ENCODE peak calls at places on chromosomes 7 and 10, in nine cellular contexts. Y, J, P, F, Q, U, W, M and N are unnamed samples.

GRCh38 chr7:95646350-95646749 is 50.0 kb upstream of the PDK4 start:
- DNase-seq in Y (no peak), J (no peak), P (no peak), F (no peak), Q (no peak), U (no peak), W (no peak), M (no peak), N (no peak)

GRCh38 chr10:7945469-7946187 is 108.9 kb upstream of the GATA3 start:
- DNase-seq in Y (no peak), J (peak), P (no peak), F (no peak), Q (no peak), U (no peak), W (no peak), M (no peak), N (no peak)

GRCh38 chr7:127239814-127240213 is 12.9 kb downstream of the GRM8 start:
- DNase-seq in Y (no peak), J (no peak), P (no peak), F (no peak), Q (peak), U (no peak), W (no peak), M (no peak), N (no peak)

GRCh38 chr7:36690514-36691187 is 33.6 kb downstream of the AOAH start:
- DNase-seq in Y (no peak), J (no peak), P (no peak), F (no peak), Q (no peak), U (no peak), W (no peak), M (no peak), N (no peak)

GRCh38 chr7:107327986-107328569 is 141.8 kb upstream of the GPR22 start:
- DNase-seq in Y (no peak), J (peak), P (peak), F (no peak), Q (no peak), U (no peak), W (peak), M (no peak), N (no peak)

GRCh38 chr7:2471396-2471795 is 4.8 kb downstream of the GRIFIN start:
- DNase-seq in Y (peak), J (no peak), P (no peak), F (no peak), Q (no peak), U (no peak), W (no peak), M (no peak), N (peak)

GRCh38 chr7:77913977-77914607 is 115.5 kb downstream of the PHTF2 start:
- DNase-seq in Y (no peak), J (no peak), P (no peak), F (no peak), Q (peak), U (no peak), W (peak), M (no peak), N (no peak)

GRCh38 chr7:22569586-22570321 is 69.8 kb upstream of the STEAP1B start:
- DNase-seq in Y (no peak), J (no peak), P (no peak), F (no peak), Q (peak), U (no peak), W (peak), M (no peak), N (no peak)

GRCh38 chr10:75283150-75284096 is 47.7 kb upstream of the COMTD1 start:
- DNase-seq in Y (no peak), J (no peak), P (no peak), F (no peak), Q (no peak), U (peak), W (peak), M (no peak), N (no peak)

GRCh38 chr7:155284496-155285274 is 13.0 kb upstream of the INSIG1 start:
- DNase-seq in Y (no peak), J (no peak), P (no peak), F (no peak), Q (no peak), U (no peak), W (no peak), M (no peak), N (no peak)

GRCh38 chr7:102843850-102844249 is 69.0 kb upstream of the LRRC17 start:
- DNase-seq in Y (no peak), J (no peak), P (no peak), F (no peak), Q (no peak), U (no peak), W (no peak), M (no peak), N (no peak)

GRCh38 chr7:35285799-35286198 is 31.9 kb upstream of the TBX20 start:
- DNase-seq in Y (no peak), J (no peak), P (no peak), F (no peak), Q (no peak), U (no peak), W (no peak), M (no peak), N (no peak)

GRCh38 chr10:5964736-5965135 is 12.6 kb downstream of the IL15RA start:
- DNase-seq in Y (no peak), J (no peak), P (no peak), F (no peak), Q (no peak), U (no peak), W (no peak), M (no peak), N (peak)

GRCh38 chr7:18494821-18495408 is 634 bp upstream of the HDAC9 start:
- DNase-seq in Y (no peak), J (no peak), P (no peak), F (no peak), Q (peak), U (no peak), W (peak), M (no peak), N (no peak)

GRCh38 chr7:155409980-155410379 is 47.9 kb upstream of the EN2 start:
- DNase-seq in Y (no peak), J (no peak), P (no peak), F (no peak), Q (no peak), U (no peak), W (no peak), M (no peak), N (no peak)

GRCh38 chr10:77084431-77085144 is 553.0 kb downstream of the KCNMA1 start:
- DNase-seq in Y (no peak), J (no peak), P (no peak), F (no peak), Q (no peak), U (peak), W (no peak), M (no peak), N (peak)

GRCh38 chr10:75592888-75593643 is 161.6 kb downstream of the LRMDA start:
- DNase-seq in Y (no peak), J (no peak), P (no peak), F (no peak), Q (no peak), U (no peak), W (no peak), M (no peak), N (no peak)

GRCh38 chr7:150403376-150404171 is 24.4 kb downstream of the ZNF775 start:
- DNase-seq in Y (no peak), J (no peak), P (no peak), F (no peak), Q (no peak), U (no peak), W (no peak), M (no peak), N (peak)

GRCh38 chr10:45418859-45419672 is 45.0 kb downstream of the ALOX5 start:
- DNase-seq in Y (peak), J (no peak), P (no peak), F (no peak), Q (peak), U (peak), W (peak), M (peak), N (peak)

GRCh38 chr7:125775319-125775718 is 845.7 kb upstream of the POT1 start:
- DNase-seq in Y (no peak), J (no peak), P (no peak), F (no peak), Q (no peak), U (no peak), W (no peak), M (no peak), N (no peak)

GRCh38 chr10:127252818-127253217 is 56.4 kb upstream of the INSYN2A start:
- DNase-seq in Y (no peak), J (no peak), P (no peak), F (no peak), Q (no peak), U (no peak), W (no peak), M (no peak), N (no peak)

GRCh38 chr7:32559480-32559879 is 64.2 kb downstream of the AVL9 start:
- DNase-seq in Y (no peak), J (no peak), P (no peak), F (no peak), Q (no peak), U (no peak), W (no peak), M (no peak), N (no peak)

GRCh38 chr7:150388709-150389531 is 9.8 kb downstream of the ZNF775 start:
- DNase-seq in Y (no peak), J (no peak), P (no peak), F (no peak), Q (no peak), U (peak), W (peak), M (no peak), N (peak)

GRCh38 chr10:49688920-49689319 is 9.5 kb downstream of the C10orf53 start:
- DNase-seq in Y (no peak), J (no peak), P (no peak), F (no peak), Q (no peak), U (no peak), W (no peak), M (no peak), N (no peak)

GRCh38 chr7:104643587-104644217 is 315.3 kb downstream of the LHFPL3 start:
- DNase-seq in Y (peak), J (peak), P (no peak), F (no peak), Q (peak), U (no peak), W (no peak), M (no peak), N (no peak)

GRCh38 chr10:70970830-70971229 is 82.5 kb upstream of the PCBD1 start:
- DNase-seq in Y (no peak), J (no peak), P (no peak), F (no peak), Q (no peak), U (no peak), W (peak), M (no peak), N (no peak)